ENCODE peak calls at places on chromosomes 11 and 22, in seven cellular contexts. B is AG04450, G is psoas muscle, Z is stomach, P is cardiac fibroblast, D is brain microvascular endothelial cell, H is GM23338. O is an unnamed sample.

GRCh38 chr11:117457835-117458234 is 130.2 kb downstream of the CEP164 start:
- DNase-seq in B (no peak), G (no peak), Z (no peak), P (no peak), D (no peak), H (no peak), O (no peak)

GRCh38 chr11:70033711-70034070 is 44.4 kb upstream of the ANO1 start:
- DNase-seq in B (no peak), G (no peak), Z (no peak), P (no peak), D (no peak), H (no peak), O (no peak)

GRCh38 chr11:68311155-68312116 is 955 bp upstream of the LRP5 start:
- DNase-seq in B (no peak), G (no peak), Z (no peak), P (no peak), D (no peak), H (peak), O (no peak)

GRCh38 chr11:75554258-75555022 is 7.6 kb upstream of the SERPINH1 start:
- DNase-seq in B (peak), G (peak), Z (peak), P (peak), D (peak), H (peak), O (no peak)

GRCh38 chr11:130023204-130023603 is 20.6 kb upstream of the PRDM10 start:
- DNase-seq in B (no peak), G (no peak), Z (no peak), P (peak), D (peak), H (no peak), O (no peak)

GRCh38 chr11:42465613-42466012 is 846.2 kb upstream of the API5 start:
- DNase-seq in B (no peak), G (no peak), Z (no peak), P (no peak), D (no peak), H (no peak), O (no peak)

GRCh38 chr11:118529584-118530175 is 1.3 kb upstream of the TMEM25 start:
- DNase-seq in B (no peak), G (no peak), Z (no peak), P (no peak), D (no peak), H (peak), O (no peak)

GRCh38 chr11:82225930-82226329 is 507.7 kb downstream of the FAM181B start:
- DNase-seq in B (no peak), G (no peak), Z (no peak), P (no peak), D (no peak), H (peak), O (no peak)

GRCh38 chr11:63564785-63565350 is 1.7 kb upstream of the PLAAT2 start:
- DNase-seq in B (no peak), G (no peak), Z (peak), P (no peak), D (no peak), H (no peak), O (no peak)

GRCh38 chr11:126268361-126268707 is 361 bp downstream of the SRPRA start:
- DNase-seq in B (no peak), G (no peak), Z (no peak), P (no peak), D (no peak), H (peak), O (no peak)

GRCh38 chr11:95443386-95443785 is 212.4 kb upstream of the SESN3 start:
- DNase-seq in B (no peak), G (no peak), Z (no peak), P (no peak), D (no peak), H (no peak), O (no peak)

GRCh38 chr11:75577198-75577597 is 15.1 kb downstream of the SERPINH1 start:
- DNase-seq in B (no peak), G (peak), Z (peak), P (peak), D (no peak), H (peak), O (no peak)

GRCh38 chr11:115761348-115761747 is 257.1 kb upstream of the CADM1 start:
- DNase-seq in B (no peak), G (no peak), Z (no peak), P (no peak), D (no peak), H (peak), O (no peak)

GRCh38 chr11:115759622-115760527 is 255.7 kb upstream of the CADM1 start:
- DNase-seq in B (no peak), G (peak), Z (no peak), P (peak), D (no peak), H (peak), O (no peak)

GRCh38 chr11:115760528-115760837 is 256.3 kb upstream of the CADM1 start:
- DNase-seq in B (no peak), G (no peak), Z (no peak), P (no peak), D (no peak), H (peak), O (no peak)

GRCh38 chr11:115761817-115762216 is 257.6 kb upstream of the CADM1 start:
- DNase-seq in B (no peak), G (no peak), Z (no peak), P (no peak), D (no peak), H (no peak), O (no peak)

GRCh38 chr11:115760921-115761320 is 256.7 kb upstream of the CADM1 start:
- DNase-seq in B (no peak), G (no peak), Z (no peak), P (no peak), D (no peak), H (no peak), O (no peak)
- H3K4me3 ChIP-seq in B (no peak), G (no peak), Z (no peak), P (no peak), D (no peak), H (no peak), O (no peak)

DNA sequence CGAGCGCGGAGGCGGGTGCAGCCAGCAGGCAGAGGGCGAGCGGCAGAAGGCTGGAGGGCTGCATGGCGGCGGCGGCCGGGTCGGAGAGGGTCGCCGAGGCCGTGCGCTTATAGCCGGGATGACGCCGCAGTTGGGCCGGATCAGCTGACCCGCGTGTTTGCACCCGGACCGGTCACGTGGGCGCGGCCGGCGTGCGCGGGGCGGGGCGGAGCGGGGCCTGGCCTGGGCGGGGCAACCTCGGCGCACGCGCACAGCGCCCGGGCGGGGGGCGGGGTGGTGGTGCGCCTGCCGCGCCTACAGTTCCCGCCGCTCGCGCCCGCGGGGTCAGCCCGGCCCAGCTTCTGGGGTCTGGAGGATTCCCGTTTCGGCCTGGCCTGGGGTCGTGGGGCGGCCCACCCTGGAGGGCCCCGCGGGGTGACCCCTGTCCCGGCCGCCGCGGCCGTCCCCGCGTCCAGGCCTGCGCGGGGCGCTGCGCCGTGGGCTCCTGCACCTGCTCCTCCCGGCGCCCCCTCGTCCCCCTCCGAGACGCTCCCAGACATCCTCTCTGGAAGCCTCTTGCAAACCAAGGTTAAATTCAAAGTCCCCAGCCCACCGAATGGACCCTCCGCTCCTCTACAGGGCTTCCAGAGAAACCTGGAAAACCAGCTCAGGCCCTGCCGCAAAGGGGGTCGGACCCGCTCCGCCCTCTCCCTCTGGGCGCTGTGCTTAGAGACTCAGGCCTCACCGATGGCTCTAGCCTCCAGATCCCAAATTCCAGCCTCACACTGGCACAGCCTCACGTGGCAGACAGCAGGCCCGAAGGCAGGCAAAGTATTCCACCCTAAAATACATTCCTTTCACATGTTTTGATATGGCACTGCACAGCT is at the start of gene CTSD:
- DNase-seq in B (no peak), G (peak), Z (peak), P (peak), D (peak), H (peak), O (no peak)
- TF ChIP-seq CTCF in B (no peak), G (peak), Z (no peak), P (no peak), D (no peak), H (no peak), O (no peak)

DNA sequence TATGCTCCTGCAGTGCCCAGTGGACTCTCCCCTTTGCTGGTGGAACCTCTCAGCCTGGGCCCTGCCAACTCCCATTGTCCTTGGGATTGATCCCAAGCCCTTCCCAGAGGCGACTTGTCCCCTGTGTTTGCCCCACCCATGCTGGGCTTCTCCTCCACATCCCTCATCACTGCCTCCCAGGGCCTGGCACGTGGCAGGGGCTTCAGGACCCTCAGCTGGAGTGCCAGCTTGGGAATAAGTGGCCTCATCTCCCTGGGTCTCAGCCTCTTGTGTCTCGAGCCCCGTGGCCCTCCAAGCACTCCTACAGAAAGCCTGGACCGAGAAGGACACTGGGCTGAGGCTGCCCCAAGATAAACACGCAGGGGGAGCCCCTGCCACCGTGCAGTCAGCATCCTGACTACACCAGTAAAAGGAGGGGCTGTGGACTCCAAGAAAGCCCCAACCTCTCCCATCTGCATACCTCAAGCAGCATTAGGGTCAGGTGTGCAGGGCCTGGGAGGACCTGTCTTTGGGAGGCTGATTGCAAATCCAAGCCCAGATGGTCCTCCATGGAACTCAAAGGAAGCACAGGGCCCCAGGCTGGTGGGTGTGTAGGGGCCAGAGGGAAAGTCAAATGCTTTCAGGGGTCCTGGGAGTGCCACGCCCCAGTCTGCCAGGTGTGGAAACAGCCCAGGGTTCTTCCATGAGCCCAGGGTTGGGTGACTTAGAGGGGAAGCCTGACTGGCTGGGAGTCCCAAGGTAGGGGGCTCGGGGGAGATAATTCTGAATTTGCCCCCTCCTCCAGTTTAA is 9.5 kb upstream of the GNAZ start:
- DNase-seq in B (no peak), G (peak), Z (peak), P (no peak), D (no peak), H (no peak), O (no peak)
- H3K4me3 ChIP-seq in B (no peak), G (no peak), Z (no peak), P (no peak), D (no peak), H (no peak), O (no peak)

GRCh38 chr22:33467718-33468117 is 409.5 kb upstream of the SYN3 start:
- DNase-seq in B (no peak), G (no peak), Z (no peak), P (no peak), D (no peak), H (no peak), O (no peak)
- TF ChIP-seq CTCF in B (peak), G (no peak), Z (no peak), P (no peak), D (peak), H (peak), O (no peak)

DNA sequence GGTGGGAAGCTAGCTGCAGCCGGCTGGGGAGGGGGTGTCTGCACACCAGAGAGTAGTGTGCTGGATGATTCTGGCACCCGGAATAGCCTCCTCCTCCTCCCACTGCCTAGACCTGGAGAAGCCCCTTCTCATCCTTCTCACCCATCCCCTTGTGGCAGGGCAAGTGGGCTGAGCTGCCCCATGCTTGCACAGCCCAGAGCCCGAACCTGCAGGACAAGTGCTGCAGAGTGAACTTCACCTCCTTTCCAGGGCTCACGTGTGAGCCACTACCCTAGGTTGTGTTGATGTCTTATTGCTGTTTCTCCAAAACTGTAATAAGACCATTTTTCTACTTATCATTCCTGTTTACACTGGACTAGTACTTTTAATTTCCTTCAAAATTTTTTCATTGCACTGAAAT is 56.1 kb upstream of the GLYATL1B start:
- DNase-seq in B (no peak), G (no peak), Z (no peak), P (no peak), D (no peak), H (no peak), O (no peak)
- H3K4me3 ChIP-seq in B (no peak), G (no peak), Z (no peak), P (no peak), D (no peak), H (no peak), O (no peak)

GRCh38 chr22:34105461-34106062 is 185.3 kb upstream of the LARGE1 start:
- DNase-seq in B (no peak), G (peak), Z (peak), P (peak), D (no peak), H (peak), O (no peak)
- TF ChIP-seq CTCF in B (no peak), G (peak), Z (no peak), P (no peak), D (no peak), H (peak), O (no peak)

GRCh38 chr22:37848587-37849088 is 581 bp upstream of the EIF3L start:
- DNase-seq in B (no peak), G (no peak), Z (no peak), P (peak), D (no peak), H (peak), O (no peak)
- H3K4me3 ChIP-seq in B (peak), G (peak), Z (peak), P (peak), D (peak), H (peak), O (peak)

GRCh38 chr22:35739642-35740041 is 22.0 kb downstream of the APOL5 start:
- DNase-seq in B (no peak), G (no peak), Z (peak), P (no peak), D (no peak), H (peak), O (no peak)
- TF ChIP-seq CTCF in B (peak), G (peak), Z (no peak), P (no peak), D (peak), H (peak), O (peak)

GRCh38 chr22:46432164-46433068 is 96.9 kb downstream of the TRMU start:
- DNase-seq in B (no peak), G (no peak), Z (peak), P (no peak), D (no peak), H (no peak), O (no peak)
- H3K4me3 ChIP-seq in B (peak), G (peak), Z (peak), P (no peak), D (no peak), H (no peak), O (no peak)

O was measured in retinal pigment epithelial cell.